ENCODE peak calls at places on chromosome 20, in four cellular contexts. B, L, F and J are unnamed samples.

GRCh38 chr20:56420940-56421688 is 9.1 kb downstream of the CASS4 start:
- DNase-seq in B (no peak), L (no peak), F (no peak), J (no peak)

GRCh38 chr20:45311589-45312211 is 3.6 kb upstream of the MATN4 start:
- DNase-seq in B (no peak), L (peak), F (peak), J (peak)

GRCh38 chr20:32004963-32005362 is 5.3 kb upstream of the CCM2L start:
- DNase-seq in B (no peak), L (no peak), F (no peak), J (no peak)

GRCh38 chr20:21173496-21174025 is 47.7 kb downstream of the KIZ start:
- DNase-seq in B (no peak), L (no peak), F (no peak), J (no peak)

GRCh38 chr20:2399390-2399789 is 18.7 kb downstream of the TGM6 start:
- DNase-seq in B (no peak), L (no peak), F (no peak), J (no peak)

GRCh38 chr20:11012975-11013374 is 339.2 kb upstream of the JAG1 start:
- DNase-seq in B (no peak), L (no peak), F (no peak), J (no peak)

GRCh38 chr20:46307139-46307998 is 929 bp downstream of the CDH22 start:
- DNase-seq in B (no peak), L (peak), F (peak), J (peak)

GRCh38 chr20:44629017-44629385 is 22.5 kb downstream of the ADA start:
- DNase-seq in B (no peak), L (no peak), F (no peak), J (no peak)

GRCh38 chr20:61964675-61965605 is 100.7 kb downstream of the TAF4 start:
- DNase-seq in B (no peak), L (peak), F (no peak), J (no peak)

GRCh38 chr20:61963885-61964674 is 101.6 kb downstream of the TAF4 start:
- DNase-seq in B (no peak), L (peak), F (no peak), J (no peak)

GRCh38 chr20:61966492-61967244 is 99.0 kb downstream of the TAF4 start:
- DNase-seq in B (no peak), L (no peak), F (no peak), J (no peak)

GRCh38 chr20:61967300-61967699 is 98.4 kb downstream of the TAF4 start:
- DNase-seq in B (no peak), L (no peak), F (no peak), J (no peak)

DNA sequence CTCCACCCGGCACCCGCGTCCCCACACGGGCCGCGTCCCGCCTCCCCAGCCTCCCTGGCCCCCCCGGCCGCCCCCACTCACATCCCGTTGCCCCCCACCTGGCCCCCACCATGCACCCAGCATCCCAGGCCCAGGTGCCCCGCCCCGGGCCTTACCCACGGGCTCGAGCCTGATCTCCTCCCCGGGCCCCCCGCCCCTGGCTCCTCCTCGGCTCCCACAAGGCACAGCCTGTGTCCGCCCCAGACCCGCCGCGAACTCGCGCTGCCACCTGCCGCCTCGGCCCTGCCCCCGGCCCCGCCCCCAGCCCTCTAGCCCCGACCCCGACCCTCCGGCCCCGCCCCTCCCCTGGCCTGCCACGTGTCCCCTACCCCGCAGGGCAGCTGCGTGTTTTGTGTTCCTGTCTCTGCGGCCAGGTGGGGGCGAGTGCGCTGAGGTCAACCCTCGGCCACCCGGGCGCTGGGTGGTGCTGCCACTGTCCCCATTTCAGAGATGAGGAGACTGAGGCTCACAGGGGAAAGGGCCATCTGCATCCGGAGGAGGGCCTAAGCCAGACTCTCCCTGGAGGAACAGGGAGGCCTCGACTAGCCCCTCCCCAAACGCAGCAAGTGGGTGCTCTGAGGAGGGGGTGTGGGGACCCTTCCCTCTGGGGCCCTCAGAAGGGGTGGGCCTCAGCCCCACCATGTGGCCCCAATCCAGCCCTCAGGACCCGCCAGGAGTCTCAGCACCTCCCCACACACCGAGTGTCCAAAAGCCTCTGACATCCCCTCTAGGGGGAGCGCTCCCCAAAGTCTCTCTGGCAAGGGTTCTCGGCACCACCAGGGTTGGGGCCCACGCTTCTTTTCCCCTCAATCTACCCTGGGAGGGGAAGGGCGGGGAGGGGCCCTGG is 99.8 kb downstream of the TAF4 start:
- DNase-seq in B (no peak), L (peak), F (no peak), J (no peak)
- TF ChIP-seq CTCF in B (peak), L (no peak), F (peak), J (no peak)

GRCh38 chr20:5845686-5846651 is 95.8 kb downstream of the SHLD1 start:
- DNase-seq in B (peak), L (no peak), F (no peak), J (no peak)
- H3K4me3 ChIP-seq in B (no peak), L (peak), F (no peak), J (no peak)

GRCh38 chr20:57882451-57883161 is 172.8 kb upstream of the PMEPA1 start:
- DNase-seq in B (no peak), L (no peak), F (no peak), J (no peak)
- TF ChIP-seq CTCF in B (no peak), L (no peak), F (no peak), J (no peak)

GRCh38 chr20:37102571-37102970 is 6.8 kb upstream of the RBL1 start:
- DNase-seq in B (no peak), L (no peak), F (no peak), J (no peak)
- H3K4me3 ChIP-seq in B (no peak), L (no peak), F (no peak), J (no peak)

DNA sequence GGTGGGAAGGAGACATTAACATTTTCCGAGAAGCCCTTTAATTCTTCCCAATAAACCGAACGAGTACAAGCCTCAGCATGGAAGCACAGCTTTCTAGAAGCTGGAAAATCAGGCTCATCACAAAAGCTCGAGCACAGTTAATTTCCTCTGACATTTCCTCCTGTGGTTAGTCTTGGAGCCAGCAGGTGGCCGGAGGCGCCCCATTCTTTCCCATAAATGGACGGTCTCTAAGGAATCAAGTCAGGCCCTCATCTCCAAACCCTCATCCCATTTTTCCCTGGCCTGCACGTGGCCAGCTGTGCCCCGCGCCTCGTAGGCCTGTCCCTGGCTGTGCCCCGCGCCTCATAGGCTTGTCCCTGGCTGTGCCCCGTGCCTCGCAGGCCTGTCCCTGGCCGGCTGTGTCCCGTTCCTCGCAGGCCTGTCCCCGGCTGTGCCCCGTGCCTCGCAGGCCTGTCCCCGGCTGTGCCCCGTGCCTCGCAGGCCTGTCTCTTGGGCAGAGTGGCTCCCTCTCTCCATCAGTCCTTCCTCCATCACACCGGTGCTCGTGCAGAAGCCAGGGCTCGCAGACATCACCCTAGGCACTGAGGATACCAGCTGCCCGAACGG is 19.7 kb upstream of the NTSR1 start:
- DNase-seq in B (no peak), L (no peak), F (no peak), J (peak)
- TF ChIP-seq CTCF in B (peak), L (no peak), F (no peak), J (peak)

GRCh38 chr20:47455133-47456040 is 46.3 kb upstream of the NCOA3 start:
- DNase-seq in B (no peak), L (no peak), F (no peak), J (peak)
- H3K4me3 ChIP-seq in B (no peak), L (no peak), F (no peak), J (no peak)

GRCh38 chr20:13205402-13205801 is 15.7 kb upstream of the ISM1 start:
- DNase-seq in B (no peak), L (no peak), F (no peak), J (peak)

GRCh38 chr20:13205848-13206434 is 15.1 kb upstream of the ISM1 start:
- DNase-seq in B (no peak), L (no peak), F (no peak), J (peak)

GRCh38 chr20:13211956-13212618 is 9.0 kb upstream of the ISM1 start:
- DNase-seq in B (no peak), L (no peak), F (no peak), J (no peak)

GRCh38 chr20:13202553-13202952 is 18.5 kb upstream of the ISM1 start:
- DNase-seq in B (no peak), L (no peak), F (no peak), J (no peak)

DNA sequence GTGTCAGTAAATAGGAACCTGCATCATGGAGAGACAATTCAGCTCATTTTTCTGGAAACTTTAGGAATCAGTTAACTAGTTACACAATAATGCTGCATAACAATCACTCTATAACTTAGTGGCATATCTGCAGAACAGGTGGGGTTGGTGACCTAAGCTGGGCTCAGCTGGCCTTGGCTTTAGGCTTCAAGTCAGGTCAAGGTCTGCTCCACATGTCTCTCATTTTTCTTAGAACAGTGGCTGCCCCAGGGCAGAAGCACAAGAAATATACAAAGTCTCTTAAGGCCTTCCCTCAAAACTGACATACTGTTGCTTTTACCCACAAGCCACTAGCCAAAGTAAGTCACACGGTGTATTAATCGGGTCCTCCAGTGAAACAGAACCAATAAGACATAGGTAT is 14.1 kb upstream of the ISM1 start:
- DNase-seq in B (no peak), L (no peak), F (no peak), J (no peak)
- TF ChIP-seq CTCF in B (no peak), L (no peak), F (no peak), J (no peak)

GRCh38 chr20:54149765-54150264 is 24.0 kb downstream of the CYP24A1 start:
- DNase-seq in B (no peak), L (no peak), F (no peak), J (no peak)
- H3K4me3 ChIP-seq in B (no peak), L (no peak), F (no peak), J (no peak)